ENCODE peak calls at places on chromosomes 13 and 19, in four cellular contexts. One of them, this sample, is unnamed.
A peak's percentile ranks its signal among the peaks of the same experiment; 100 is the strongest.

GRCh38 chr13:35720690-35721554 is 244.4 kb upstream of the MAB21L1 start:
- DNase-seq in left ventricle myocardium inferior: no peak
- DNase-seq in stimulated activated CD8-positive, alpha-beta memory T cell treated with anti-CD3 and anti-CD28 coated beads, Interleukin-7, amount 100 ng/mL, for 48 hours: peak; percentile 13
- DNase-seq in substantia nigra: peak; percentile 11
- DNase-seq in this sample: no peak

GRCh38 chr13:41268764-41269163 is 5.4 kb upstream of the MTRF1 start:
- DNase-seq in substantia nigra: no peak
- DNase-seq in stimulated activated CD8-positive, alpha-beta memory T cell treated with anti-CD3 and anti-CD28 coated beads, Interleukin-7, amount 100 ng/mL, for 48 hours: no peak
- DNase-seq in left ventricle myocardium inferior: no peak
- DNase-seq in this sample: no peak

GRCh38 chr13:43611631-43612416 is 174.9 kb downstream of the ENOX1 start:
- DNase-seq in substantia nigra: no peak
- DNase-seq in stimulated activated CD8-positive, alpha-beta memory T cell treated with anti-CD3 and anti-CD28 coated beads, Interleukin-7, amount 100 ng/mL, for 48 hours: no peak
- DNase-seq in left ventricle myocardium inferior: no peak
- DNase-seq in this sample: no peak

GRCh38 chr19:31553844-31554215 is 204.6 kb upstream of the TSHZ3 start:
- DNase-seq in left ventricle myocardium inferior: no peak
- DNase-seq in stimulated activated CD8-positive, alpha-beta memory T cell treated with anti-CD3 and anti-CD28 coated beads, Interleukin-7, amount 100 ng/mL, for 48 hours: no peak
- DNase-seq in substantia nigra: no peak
- DNase-seq in this sample: no peak

GRCh38 chr13:62094937-62095336 is 679.3 kb upstream of the PCDH20 start:
- DNase-seq in left ventricle myocardium inferior: no peak
- DNase-seq in stimulated activated CD8-positive, alpha-beta memory T cell treated with anti-CD3 and anti-CD28 coated beads, Interleukin-7, amount 100 ng/mL, for 48 hours: no peak
- DNase-seq in substantia nigra: no peak
- DNase-seq in this sample: no peak

GRCh38 chr19:42269518-42270345 is 680 bp downstream of the CIC start:
- DNase-seq in left ventricle myocardium inferior: no peak
- DNase-seq in substantia nigra: no peak
- DNase-seq in stimulated activated CD8-positive, alpha-beta memory T cell treated with anti-CD3 and anti-CD28 coated beads, Interleukin-7, amount 100 ng/mL, for 48 hours: no peak
- DNase-seq in this sample: no peak

GRCh38 chr13:99690426-99691189 is 189.3 kb downstream of the TM9SF2 start:
- DNase-seq in stimulated activated CD8-positive, alpha-beta memory T cell treated with anti-CD3 and anti-CD28 coated beads, Interleukin-7, amount 100 ng/mL, for 48 hours: no peak
- DNase-seq in substantia nigra: no peak
- DNase-seq in left ventricle myocardium inferior: no peak
- DNase-seq in this sample: no peak

GRCh38 chr19:56476671-56477428 is at the start of gene ZNF667:
- DNase-seq in substantia nigra: peak; percentile 28
- DNase-seq in stimulated activated CD8-positive, alpha-beta memory T cell treated with anti-CD3 and anti-CD28 coated beads, Interleukin-7, amount 100 ng/mL, for 48 hours: no peak
- DNase-seq in left ventricle myocardium inferior: peak; percentile 18
- DNase-seq in this sample: no peak

GRCh38 chr19:913080-913748 is at the start of gene R3HDM4:
- DNase-seq in stimulated activated CD8-positive, alpha-beta memory T cell treated with anti-CD3 and anti-CD28 coated beads, Interleukin-7, amount 100 ng/mL, for 48 hours: no peak
- DNase-seq in left ventricle myocardium inferior: peak; percentile 87
- DNase-seq in substantia nigra: peak; percentile 31
- DNase-seq in this sample: no peak

GRCh38 chr19:11418518-11419506 is at the start of gene RGL3:
- DNase-seq in stimulated activated CD8-positive, alpha-beta memory T cell treated with anti-CD3 and anti-CD28 coated beads, Interleukin-7, amount 100 ng/mL, for 48 hours: no peak
- DNase-seq in substantia nigra: no peak
- DNase-seq in left ventricle myocardium inferior: peak; percentile 67
- DNase-seq in this sample: no peak

GRCh38 chr19:33022472-33023116 is 42.1 kb downstream of the RHPN2 start:
- DNase-seq in left ventricle myocardium inferior: no peak
- DNase-seq in stimulated activated CD8-positive, alpha-beta memory T cell treated with anti-CD3 and anti-CD28 coated beads, Interleukin-7, amount 100 ng/mL, for 48 hours: no peak
- DNase-seq in substantia nigra: no peak
- DNase-seq in this sample: no peak

GRCh38 chr13:79631260-79631659 is 150.3 kb downstream of the NDFIP2 start:
- DNase-seq in stimulated activated CD8-positive, alpha-beta memory T cell treated with anti-CD3 and anti-CD28 coated beads, Interleukin-7, amount 100 ng/mL, for 48 hours: no peak
- DNase-seq in left ventricle myocardium inferior: no peak
- DNase-seq in substantia nigra: no peak
- DNase-seq in this sample: no peak

GRCh38 chr13:39676315-39676876 is 20.9 kb downstream of the COG6 start:
- DNase-seq in left ventricle myocardium inferior: no peak
- DNase-seq in stimulated activated CD8-positive, alpha-beta memory T cell treated with anti-CD3 and anti-CD28 coated beads, Interleukin-7, amount 100 ng/mL, for 48 hours: no peak
- DNase-seq in substantia nigra: no peak
- DNase-seq in this sample: no peak

GRCh38 chr19:2345794-2346663 is 14.0 kb upstream of the TMPRSS9 start:
- DNase-seq in substantia nigra: no peak
- DNase-seq in left ventricle myocardium inferior: peak; percentile 40
- DNase-seq in stimulated activated CD8-positive, alpha-beta memory T cell treated with anti-CD3 and anti-CD28 coated beads, Interleukin-7, amount 100 ng/mL, for 48 hours: no peak
- DNase-seq in this sample: no peak

GRCh38 chr13:28819748-28820098 is 416 bp upstream of the MTUS2 start:
- DNase-seq in stimulated activated CD8-positive, alpha-beta memory T cell treated with anti-CD3 and anti-CD28 coated beads, Interleukin-7, amount 100 ng/mL, for 48 hours: no peak
- DNase-seq in substantia nigra: peak; percentile 5
- DNase-seq in left ventricle myocardium inferior: peak; percentile 69
- DNase-seq in this sample: no peak

GRCh38 chr13:89897681-89898080 is 1449.8 kb upstream of the MIR17HG start:
- DNase-seq in substantia nigra: no peak
- DNase-seq in stimulated activated CD8-positive, alpha-beta memory T cell treated with anti-CD3 and anti-CD28 coated beads, Interleukin-7, amount 100 ng/mL, for 48 hours: no peak
- DNase-seq in left ventricle myocardium inferior: no peak
- DNase-seq in this sample: peak; percentile 4